ENCODE peak calls at places on chromosomes 1 and 21, in eight cellular contexts. One of them, this sample, is unnamed.

GRCh38 chr1:14570514-14570913 is 28.0 kb upstream of the KAZN start:
- ATAC-seq in upper lobe of right lung: no peak
- ATAC-seq in right lobe of liver: no peak
- ATAC-seq in stimulated activated naive B cell treated with anti-CD40 and anti-IgM and Interleukin-4, amounts not matched to agents 10 μg/mL and 1 μg/mL and 100 μg/mL, for 72 hours: no peak
- ATAC-seq in activated CD8-positive, alpha-beta T cell treated with anti-CD3 and anti-CD28 coated beads, Interleukin-2, amount 10 ng/mL, durations not matched to agents 7 days and 5 days: no peak
- ATAC-seq in right cardiac atrium: no peak
- ATAC-seq in stimulated activated naive CD8-positive, alpha-beta T cell treated with anti-CD3 and anti-CD28 coated beads, Interleukin-15, amount 100 ng/mL, for 72 hours: no peak
- ATAC-seq in T-helper 17 cell: no peak
- ATAC-seq in this sample: no peak

GRCh38 chr1:119988316-119989067 is 81.0 kb downstream of the NOTCH2 start:
- ATAC-seq in activated CD8-positive, alpha-beta T cell treated with anti-CD3 and anti-CD28 coated beads, Interleukin-2, amount 10 ng/mL, durations not matched to agents 7 days and 5 days: no peak
- ATAC-seq in T-helper 17 cell: peak
- ATAC-seq in right lobe of liver: peak
- ATAC-seq in right cardiac atrium: no peak
- ATAC-seq in stimulated activated naive CD8-positive, alpha-beta T cell treated with anti-CD3 and anti-CD28 coated beads, Interleukin-15, amount 100 ng/mL, for 72 hours: peak
- ATAC-seq in stimulated activated naive B cell treated with anti-CD40 and anti-IgM and Interleukin-4, amounts not matched to agents 10 μg/mL and 1 μg/mL and 100 μg/mL, for 72 hours: peak
- ATAC-seq in upper lobe of right lung: peak
- ATAC-seq in this sample: peak

GRCh38 chr1:49102752-49103151 is 326.1 kb upstream of the BEND5 start:
- ATAC-seq in stimulated activated naive B cell treated with anti-CD40 and anti-IgM and Interleukin-4, amounts not matched to agents 10 μg/mL and 1 μg/mL and 100 μg/mL, for 72 hours: peak
- ATAC-seq in upper lobe of right lung: no peak
- ATAC-seq in activated CD8-positive, alpha-beta T cell treated with anti-CD3 and anti-CD28 coated beads, Interleukin-2, amount 10 ng/mL, durations not matched to agents 7 days and 5 days: no peak
- ATAC-seq in right lobe of liver: no peak
- ATAC-seq in T-helper 17 cell: no peak
- ATAC-seq in right cardiac atrium: no peak
- ATAC-seq in stimulated activated naive CD8-positive, alpha-beta T cell treated with anti-CD3 and anti-CD28 coated beads, Interleukin-15, amount 100 ng/mL, for 72 hours: peak
- ATAC-seq in this sample: no peak

GRCh38 chr1:226608699-226609505 is 60.3 kb downstream of the STUM start:
- ATAC-seq in right cardiac atrium: peak
- ATAC-seq in stimulated activated naive CD8-positive, alpha-beta T cell treated with anti-CD3 and anti-CD28 coated beads, Interleukin-15, amount 100 ng/mL, for 72 hours: peak
- ATAC-seq in activated CD8-positive, alpha-beta T cell treated with anti-CD3 and anti-CD28 coated beads, Interleukin-2, amount 10 ng/mL, durations not matched to agents 7 days and 5 days: peak
- ATAC-seq in upper lobe of right lung: peak
- ATAC-seq in T-helper 17 cell: peak
- ATAC-seq in right lobe of liver: peak
- ATAC-seq in stimulated activated naive B cell treated with anti-CD40 and anti-IgM and Interleukin-4, amounts not matched to agents 10 μg/mL and 1 μg/mL and 100 μg/mL, for 72 hours: peak
- ATAC-seq in this sample: no peak

GRCh38 chr1:179930867-179931266 is 23.7 kb upstream of the CEP350 start:
- ATAC-seq in stimulated activated naive CD8-positive, alpha-beta T cell treated with anti-CD3 and anti-CD28 coated beads, Interleukin-15, amount 100 ng/mL, for 72 hours: no peak
- ATAC-seq in upper lobe of right lung: no peak
- ATAC-seq in stimulated activated naive B cell treated with anti-CD40 and anti-IgM and Interleukin-4, amounts not matched to agents 10 μg/mL and 1 μg/mL and 100 μg/mL, for 72 hours: no peak
- ATAC-seq in activated CD8-positive, alpha-beta T cell treated with anti-CD3 and anti-CD28 coated beads, Interleukin-2, amount 10 ng/mL, durations not matched to agents 7 days and 5 days: no peak
- ATAC-seq in right lobe of liver: no peak
- ATAC-seq in right cardiac atrium: no peak
- ATAC-seq in T-helper 17 cell: no peak
- ATAC-seq in this sample: no peak

GRCh38 chr1:154856544-154856943 is 13.5 kb downstream of the KCNN3 start:
- ATAC-seq in stimulated activated naive CD8-positive, alpha-beta T cell treated with anti-CD3 and anti-CD28 coated beads, Interleukin-15, amount 100 ng/mL, for 72 hours: no peak
- ATAC-seq in right lobe of liver: no peak
- ATAC-seq in upper lobe of right lung: no peak
- ATAC-seq in T-helper 17 cell: no peak
- ATAC-seq in activated CD8-positive, alpha-beta T cell treated with anti-CD3 and anti-CD28 coated beads, Interleukin-2, amount 10 ng/mL, durations not matched to agents 7 days and 5 days: no peak
- ATAC-seq in right cardiac atrium: no peak
- ATAC-seq in stimulated activated naive B cell treated with anti-CD40 and anti-IgM and Interleukin-4, amounts not matched to agents 10 μg/mL and 1 μg/mL and 100 μg/mL, for 72 hours: no peak
- ATAC-seq in this sample: no peak

GRCh38 chr1:44696789-44697188 is 22.3 kb downstream of the ARMH1 start:
- ATAC-seq in stimulated activated naive B cell treated with anti-CD40 and anti-IgM and Interleukin-4, amounts not matched to agents 10 μg/mL and 1 μg/mL and 100 μg/mL, for 72 hours: peak
- ATAC-seq in stimulated activated naive CD8-positive, alpha-beta T cell treated with anti-CD3 and anti-CD28 coated beads, Interleukin-15, amount 100 ng/mL, for 72 hours: peak
- ATAC-seq in T-helper 17 cell: peak
- ATAC-seq in upper lobe of right lung: peak
- ATAC-seq in right cardiac atrium: no peak
- ATAC-seq in right lobe of liver: peak
- ATAC-seq in activated CD8-positive, alpha-beta T cell treated with anti-CD3 and anti-CD28 coated beads, Interleukin-2, amount 10 ng/mL, durations not matched to agents 7 days and 5 days: peak
- ATAC-seq in this sample: peak

GRCh38 chr1:4447778-4448360 is 206.5 kb upstream of the AJAP1 start:
- ATAC-seq in stimulated activated naive CD8-positive, alpha-beta T cell treated with anti-CD3 and anti-CD28 coated beads, Interleukin-15, amount 100 ng/mL, for 72 hours: no peak
- ATAC-seq in right lobe of liver: no peak
- ATAC-seq in stimulated activated naive B cell treated with anti-CD40 and anti-IgM and Interleukin-4, amounts not matched to agents 10 μg/mL and 1 μg/mL and 100 μg/mL, for 72 hours: no peak
- ATAC-seq in T-helper 17 cell: no peak
- ATAC-seq in activated CD8-positive, alpha-beta T cell treated with anti-CD3 and anti-CD28 coated beads, Interleukin-2, amount 10 ng/mL, durations not matched to agents 7 days and 5 days: no peak
- ATAC-seq in right cardiac atrium: no peak
- ATAC-seq in upper lobe of right lung: no peak
- ATAC-seq in this sample: no peak

GRCh38 chr1:52914463-52914862 is 7.1 kb downstream of the ECHDC2 start:
- ATAC-seq in right lobe of liver: no peak
- ATAC-seq in upper lobe of right lung: no peak
- ATAC-seq in right cardiac atrium: no peak
- ATAC-seq in activated CD8-positive, alpha-beta T cell treated with anti-CD3 and anti-CD28 coated beads, Interleukin-2, amount 10 ng/mL, durations not matched to agents 7 days and 5 days: no peak
- ATAC-seq in stimulated activated naive B cell treated with anti-CD40 and anti-IgM and Interleukin-4, amounts not matched to agents 10 μg/mL and 1 μg/mL and 100 μg/mL, for 72 hours: no peak
- ATAC-seq in stimulated activated naive CD8-positive, alpha-beta T cell treated with anti-CD3 and anti-CD28 coated beads, Interleukin-15, amount 100 ng/mL, for 72 hours: no peak
- ATAC-seq in T-helper 17 cell: no peak
- ATAC-seq in this sample: no peak

GRCh38 chr1:113452921-113453770 is 62.8 kb downstream of the MAGI3 start:
- ATAC-seq in right cardiac atrium: peak
- ATAC-seq in right lobe of liver: peak
- ATAC-seq in upper lobe of right lung: peak
- ATAC-seq in T-helper 17 cell: no peak
- ATAC-seq in activated CD8-positive, alpha-beta T cell treated with anti-CD3 and anti-CD28 coated beads, Interleukin-2, amount 10 ng/mL, durations not matched to agents 7 days and 5 days: no peak
- ATAC-seq in stimulated activated naive CD8-positive, alpha-beta T cell treated with anti-CD3 and anti-CD28 coated beads, Interleukin-15, amount 100 ng/mL, for 72 hours: no peak
- ATAC-seq in stimulated activated naive B cell treated with anti-CD40 and anti-IgM and Interleukin-4, amounts not matched to agents 10 μg/mL and 1 μg/mL and 100 μg/mL, for 72 hours: peak
- ATAC-seq in this sample: no peak

GRCh38 chr1:237478082-237478481 is 412.6 kb downstream of the ZP4 start:
- ATAC-seq in right lobe of liver: no peak
- ATAC-seq in stimulated activated naive CD8-positive, alpha-beta T cell treated with anti-CD3 and anti-CD28 coated beads, Interleukin-15, amount 100 ng/mL, for 72 hours: no peak
- ATAC-seq in right cardiac atrium: peak
- ATAC-seq in stimulated activated naive B cell treated with anti-CD40 and anti-IgM and Interleukin-4, amounts not matched to agents 10 μg/mL and 1 μg/mL and 100 μg/mL, for 72 hours: no peak
- ATAC-seq in upper lobe of right lung: no peak
- ATAC-seq in activated CD8-positive, alpha-beta T cell treated with anti-CD3 and anti-CD28 coated beads, Interleukin-2, amount 10 ng/mL, durations not matched to agents 7 days and 5 days: no peak
- ATAC-seq in T-helper 17 cell: no peak
- ATAC-seq in this sample: no peak

GRCh38 chr1:27513958-27514357 is 24.0 kb upstream of the WASF2 start:
- ATAC-seq in T-helper 17 cell: no peak
- ATAC-seq in upper lobe of right lung: peak
- ATAC-seq in stimulated activated naive B cell treated with anti-CD40 and anti-IgM and Interleukin-4, amounts not matched to agents 10 μg/mL and 1 μg/mL and 100 μg/mL, for 72 hours: no peak
- ATAC-seq in right cardiac atrium: peak
- ATAC-seq in right lobe of liver: peak
- ATAC-seq in activated CD8-positive, alpha-beta T cell treated with anti-CD3 and anti-CD28 coated beads, Interleukin-2, amount 10 ng/mL, durations not matched to agents 7 days and 5 days: no peak
- ATAC-seq in stimulated activated naive CD8-positive, alpha-beta T cell treated with anti-CD3 and anti-CD28 coated beads, Interleukin-15, amount 100 ng/mL, for 72 hours: no peak
- ATAC-seq in this sample: no peak

GRCh38 chr1:170241266-170241851 is 95.6 kb downstream of the NTMT2 start:
- ATAC-seq in right lobe of liver: peak
- ATAC-seq in T-helper 17 cell: no peak
- ATAC-seq in stimulated activated naive CD8-positive, alpha-beta T cell treated with anti-CD3 and anti-CD28 coated beads, Interleukin-15, amount 100 ng/mL, for 72 hours: no peak
- ATAC-seq in stimulated activated naive B cell treated with anti-CD40 and anti-IgM and Interleukin-4, amounts not matched to agents 10 μg/mL and 1 μg/mL and 100 μg/mL, for 72 hours: no peak
- ATAC-seq in activated CD8-positive, alpha-beta T cell treated with anti-CD3 and anti-CD28 coated beads, Interleukin-2, amount 10 ng/mL, durations not matched to agents 7 days and 5 days: no peak
- ATAC-seq in upper lobe of right lung: no peak
- ATAC-seq in right cardiac atrium: peak
- ATAC-seq in this sample: no peak

GRCh38 chr1:41875487-41875886 is 43.2 kb downstream of the HIVEP3 start:
- ATAC-seq in upper lobe of right lung: peak
- ATAC-seq in T-helper 17 cell: no peak
- ATAC-seq in activated CD8-positive, alpha-beta T cell treated with anti-CD3 and anti-CD28 coated beads, Interleukin-2, amount 10 ng/mL, durations not matched to agents 7 days and 5 days: no peak
- ATAC-seq in stimulated activated naive B cell treated with anti-CD40 and anti-IgM and Interleukin-4, amounts not matched to agents 10 μg/mL and 1 μg/mL and 100 μg/mL, for 72 hours: no peak
- ATAC-seq in stimulated activated naive CD8-positive, alpha-beta T cell treated with anti-CD3 and anti-CD28 coated beads, Interleukin-15, amount 100 ng/mL, for 72 hours: peak
- ATAC-seq in right cardiac atrium: peak
- ATAC-seq in right lobe of liver: no peak
- ATAC-seq in this sample: no peak

GRCh38 chr1:229875086-229875485 is 192.0 kb upstream of the GALNT2 start:
- ATAC-seq in upper lobe of right lung: no peak
- ATAC-seq in T-helper 17 cell: no peak
- ATAC-seq in stimulated activated naive B cell treated with anti-CD40 and anti-IgM and Interleukin-4, amounts not matched to agents 10 μg/mL and 1 μg/mL and 100 μg/mL, for 72 hours: no peak
- ATAC-seq in right lobe of liver: no peak
- ATAC-seq in stimulated activated naive CD8-positive, alpha-beta T cell treated with anti-CD3 and anti-CD28 coated beads, Interleukin-15, amount 100 ng/mL, for 72 hours: no peak
- ATAC-seq in right cardiac atrium: no peak
- ATAC-seq in activated CD8-positive, alpha-beta T cell treated with anti-CD3 and anti-CD28 coated beads, Interleukin-2, amount 10 ng/mL, durations not matched to agents 7 days and 5 days: no peak
- ATAC-seq in this sample: no peak

GRCh38 chr1:58409826-58410225 is 136.7 kb downstream of the OMA1 start:
- ATAC-seq in T-helper 17 cell: no peak
- ATAC-seq in right lobe of liver: no peak
- ATAC-seq in activated CD8-positive, alpha-beta T cell treated with anti-CD3 and anti-CD28 coated beads, Interleukin-2, amount 10 ng/mL, durations not matched to agents 7 days and 5 days: no peak
- ATAC-seq in upper lobe of right lung: no peak
- ATAC-seq in stimulated activated naive B cell treated with anti-CD40 and anti-IgM and Interleukin-4, amounts not matched to agents 10 μg/mL and 1 μg/mL and 100 μg/mL, for 72 hours: no peak
- ATAC-seq in stimulated activated naive CD8-positive, alpha-beta T cell treated with anti-CD3 and anti-CD28 coated beads, Interleukin-15, amount 100 ng/mL, for 72 hours: no peak
- ATAC-seq in right cardiac atrium: no peak
- ATAC-seq in this sample: no peak

GRCh38 chr1:52239708-52240001 is 97.8 kb downstream of the ZFYVE9 start:
- ATAC-seq in stimulated activated naive CD8-positive, alpha-beta T cell treated with anti-CD3 and anti-CD28 coated beads, Interleukin-15, amount 100 ng/mL, for 72 hours: no peak
- ATAC-seq in T-helper 17 cell: no peak
- ATAC-seq in upper lobe of right lung: no peak
- ATAC-seq in right lobe of liver: no peak
- ATAC-seq in stimulated activated naive B cell treated with anti-CD40 and anti-IgM and Interleukin-4, amounts not matched to agents 10 μg/mL and 1 μg/mL and 100 μg/mL, for 72 hours: peak
- ATAC-seq in right cardiac atrium: no peak
- ATAC-seq in activated CD8-positive, alpha-beta T cell treated with anti-CD3 and anti-CD28 coated beads, Interleukin-2, amount 10 ng/mL, durations not matched to agents 7 days and 5 days: no peak
- ATAC-seq in this sample: peak

GRCh38 chr21:42616366-42617340 is 36.8 kb upstream of the PDE9A start:
- ATAC-seq in stimulated activated naive CD8-positive, alpha-beta T cell treated with anti-CD3 and anti-CD28 coated beads, Interleukin-15, amount 100 ng/mL, for 72 hours: no peak
- ATAC-seq in T-helper 17 cell: no peak
- ATAC-seq in right lobe of liver: no peak
- ATAC-seq in upper lobe of right lung: no peak
- ATAC-seq in stimulated activated naive B cell treated with anti-CD40 and anti-IgM and Interleukin-4, amounts not matched to agents 10 μg/mL and 1 μg/mL and 100 μg/mL, for 72 hours: peak
- ATAC-seq in right cardiac atrium: peak
- ATAC-seq in activated CD8-positive, alpha-beta T cell treated with anti-CD3 and anti-CD28 coated beads, Interleukin-2, amount 10 ng/mL, durations not matched to agents 7 days and 5 days: peak
- ATAC-seq in this sample: no peak

GRCh38 chr1:78606274-78606673 is 14.0 kb upstream of the IFI44L start:
- ATAC-seq in right cardiac atrium: no peak
- ATAC-seq in activated CD8-positive, alpha-beta T cell treated with anti-CD3 and anti-CD28 coated beads, Interleukin-2, amount 10 ng/mL, durations not matched to agents 7 days and 5 days: no peak
- ATAC-seq in stimulated activated naive CD8-positive, alpha-beta T cell treated with anti-CD3 and anti-CD28 coated beads, Interleukin-15, amount 100 ng/mL, for 72 hours: no peak
- ATAC-seq in stimulated activated naive B cell treated with anti-CD40 and anti-IgM and Interleukin-4, amounts not matched to agents 10 μg/mL and 1 μg/mL and 100 μg/mL, for 72 hours: no peak
- ATAC-seq in right lobe of liver: no peak
- ATAC-seq in T-helper 17 cell: no peak
- ATAC-seq in upper lobe of right lung: no peak
- ATAC-seq in this sample: no peak

GRCh38 chr1:5955479-5955977 is 36.7 kb downstream of the NPHP4 start:
- ATAC-seq in right cardiac atrium: no peak
- ATAC-seq in upper lobe of right lung: no peak
- ATAC-seq in T-helper 17 cell: no peak
- ATAC-seq in stimulated activated naive B cell treated with anti-CD40 and anti-IgM and Interleukin-4, amounts not matched to agents 10 μg/mL and 1 μg/mL and 100 μg/mL, for 72 hours: no peak
- ATAC-seq in activated CD8-positive, alpha-beta T cell treated with anti-CD3 and anti-CD28 coated beads, Interleukin-2, amount 10 ng/mL, durations not matched to agents 7 days and 5 days: no peak
- ATAC-seq in stimulated activated naive CD8-positive, alpha-beta T cell treated with anti-CD3 and anti-CD28 coated beads, Interleukin-15, amount 100 ng/mL, for 72 hours: no peak
- ATAC-seq in right lobe of liver: no peak
- ATAC-seq in this sample: no peak

GRCh38 chr21:42319368-42319767 is 4.2 kb upstream of the TFF3 start:
- ATAC-seq in right lobe of liver: peak
- ATAC-seq in T-helper 17 cell: no peak
- ATAC-seq in stimulated activated naive B cell treated with anti-CD40 and anti-IgM and Interleukin-4, amounts not matched to agents 10 μg/mL and 1 μg/mL and 100 μg/mL, for 72 hours: peak
- ATAC-seq in right cardiac atrium: no peak
- ATAC-seq in stimulated activated naive CD8-positive, alpha-beta T cell treated with anti-CD3 and anti-CD28 coated beads, Interleukin-15, amount 100 ng/mL, for 72 hours: peak
- ATAC-seq in activated CD8-positive, alpha-beta T cell treated with anti-CD3 and anti-CD28 coated beads, Interleukin-2, amount 10 ng/mL, durations not matched to agents 7 days and 5 days: no peak
- ATAC-seq in upper lobe of right lung: peak
- ATAC-seq in this sample: peak

GRCh38 chr1:178397678-178398077 is 99.1 kb downstream of the CLEC20A start:
- ATAC-seq in stimulated activated naive CD8-positive, alpha-beta T cell treated with anti-CD3 and anti-CD28 coated beads, Interleukin-15, amount 100 ng/mL, for 72 hours: no peak
- ATAC-seq in stimulated activated naive B cell treated with anti-CD40 and anti-IgM and Interleukin-4, amounts not matched to agents 10 μg/mL and 1 μg/mL and 100 μg/mL, for 72 hours: no peak
- ATAC-seq in activated CD8-positive, alpha-beta T cell treated with anti-CD3 and anti-CD28 coated beads, Interleukin-2, amount 10 ng/mL, durations not matched to agents 7 days and 5 days: no peak
- ATAC-seq in right cardiac atrium: no peak
- ATAC-seq in T-helper 17 cell: no peak
- ATAC-seq in upper lobe of right lung: no peak
- ATAC-seq in right lobe of liver: no peak
- ATAC-seq in this sample: no peak

GRCh38 chr1:29222686-29223085 is 8.0 kb downstream of the MECR start:
- ATAC-seq in right lobe of liver: no peak
- ATAC-seq in stimulated activated naive B cell treated with anti-CD40 and anti-IgM and Interleukin-4, amounts not matched to agents 10 μg/mL and 1 μg/mL and 100 μg/mL, for 72 hours: no peak
- ATAC-seq in stimulated activated naive CD8-positive, alpha-beta T cell treated with anti-CD3 and anti-CD28 coated beads, Interleukin-15, amount 100 ng/mL, for 72 hours: no peak
- ATAC-seq in activated CD8-positive, alpha-beta T cell treated with anti-CD3 and anti-CD28 coated beads, Interleukin-2, amount 10 ng/mL, durations not matched to agents 7 days and 5 days: no peak
- ATAC-seq in T-helper 17 cell: no peak
- ATAC-seq in right cardiac atrium: no peak
- ATAC-seq in upper lobe of right lung: no peak
- ATAC-seq in this sample: no peak

GRCh38 chr1:21638531-21639341 is 30.4 kb downstream of the RAP1GAP start:
- ATAC-seq in T-helper 17 cell: no peak
- ATAC-seq in right lobe of liver: peak
- ATAC-seq in activated CD8-positive, alpha-beta T cell treated with anti-CD3 and anti-CD28 coated beads, Interleukin-2, amount 10 ng/mL, durations not matched to agents 7 days and 5 days: no peak
- ATAC-seq in stimulated activated naive B cell treated with anti-CD40 and anti-IgM and Interleukin-4, amounts not matched to agents 10 μg/mL and 1 μg/mL and 100 μg/mL, for 72 hours: peak
- ATAC-seq in right cardiac atrium: peak
- ATAC-seq in upper lobe of right lung: peak
- ATAC-seq in stimulated activated naive CD8-positive, alpha-beta T cell treated with anti-CD3 and anti-CD28 coated beads, Interleukin-15, amount 100 ng/mL, for 72 hours: peak
- ATAC-seq in this sample: peak

GRCh38 chr1:183689770-183690204 is 36.7 kb upstream of the APOBEC4 start:
- ATAC-seq in stimulated activated naive CD8-positive, alpha-beta T cell treated with anti-CD3 and anti-CD28 coated beads, Interleukin-15, amount 100 ng/mL, for 72 hours: peak
- ATAC-seq in activated CD8-positive, alpha-beta T cell treated with anti-CD3 and anti-CD28 coated beads, Interleukin-2, amount 10 ng/mL, durations not matched to agents 7 days and 5 days: no peak
- ATAC-seq in stimulated activated naive B cell treated with anti-CD40 and anti-IgM and Interleukin-4, amounts not matched to agents 10 μg/mL and 1 μg/mL and 100 μg/mL, for 72 hours: peak
- ATAC-seq in right lobe of liver: no peak
- ATAC-seq in right cardiac atrium: no peak
- ATAC-seq in upper lobe of right lung: no peak
- ATAC-seq in T-helper 17 cell: no peak
- ATAC-seq in this sample: peak

GRCh38 chr21:38272215-38272614 is 15.4 kb downstream of the KCNJ15 start:
- ATAC-seq in stimulated activated naive CD8-positive, alpha-beta T cell treated with anti-CD3 and anti-CD28 coated beads, Interleukin-15, amount 100 ng/mL, for 72 hours: no peak
- ATAC-seq in right cardiac atrium: no peak
- ATAC-seq in upper lobe of right lung: peak
- ATAC-seq in right lobe of liver: no peak
- ATAC-seq in activated CD8-positive, alpha-beta T cell treated with anti-CD3 and anti-CD28 coated beads, Interleukin-2, amount 10 ng/mL, durations not matched to agents 7 days and 5 days: no peak
- ATAC-seq in stimulated activated naive B cell treated with anti-CD40 and anti-IgM and Interleukin-4, amounts not matched to agents 10 μg/mL and 1 μg/mL and 100 μg/mL, for 72 hours: no peak
- ATAC-seq in T-helper 17 cell: no peak
- ATAC-seq in this sample: no peak

GRCh38 chr1:204286841-204287387 is 72.8 kb downstream of the PLEKHA6 start:
- ATAC-seq in right cardiac atrium: peak
- ATAC-seq in stimulated activated naive CD8-positive, alpha-beta T cell treated with anti-CD3 and anti-CD28 coated beads, Interleukin-15, amount 100 ng/mL, for 72 hours: peak
- ATAC-seq in stimulated activated naive B cell treated with anti-CD40 and anti-IgM and Interleukin-4, amounts not matched to agents 10 μg/mL and 1 μg/mL and 100 μg/mL, for 72 hours: peak
- ATAC-seq in activated CD8-positive, alpha-beta T cell treated with anti-CD3 and anti-CD28 coated beads, Interleukin-2, amount 10 ng/mL, durations not matched to agents 7 days and 5 days: peak
- ATAC-seq in T-helper 17 cell: peak
- ATAC-seq in right lobe of liver: peak
- ATAC-seq in upper lobe of right lung: peak
- ATAC-seq in this sample: peak

GRCh38 chr1:169515641-169516040 is 29.9 kb upstream of the SLC19A2 start:
- ATAC-seq in right lobe of liver: no peak
- ATAC-seq in stimulated activated naive B cell treated with anti-CD40 and anti-IgM and Interleukin-4, amounts not matched to agents 10 μg/mL and 1 μg/mL and 100 μg/mL, for 72 hours: no peak
- ATAC-seq in upper lobe of right lung: no peak
- ATAC-seq in stimulated activated naive CD8-positive, alpha-beta T cell treated with anti-CD3 and anti-CD28 coated beads, Interleukin-15, amount 100 ng/mL, for 72 hours: no peak
- ATAC-seq in T-helper 17 cell: no peak
- ATAC-seq in right cardiac atrium: no peak
- ATAC-seq in activated CD8-positive, alpha-beta T cell treated with anti-CD3 and anti-CD28 coated beads, Interleukin-2, amount 10 ng/mL, durations not matched to agents 7 days and 5 days: no peak
- ATAC-seq in this sample: no peak

This sample was measured in stimulated activated memory B cell treated with anti-CD40 and anti-IgM and Interleukin-4, amounts not matched to agents 10 μg/mL and 1 μg/mL and 100 μg/mL, for 72 hours.